ENCODE peak calls at places on chromosomes 13 and 19, in seven cellular contexts. L, W, G, M, J, A and U are unnamed samples.

GRCh38 chr13:109072505-109072904 is 443.1 kb downstream of the MYO16 start:
- DNase-seq in J (no peak), A (no peak), W (no peak), G (no peak), L (no peak), M (no peak), U (no peak)

GRCh38 chr13:101858869-101859268 is 406.4 kb downstream of the ITGBL1 start:
- DNase-seq in G (no peak), L (no peak), J (no peak), A (no peak), W (no peak), M (no peak), U (no peak)

GRCh38 chr13:31207630-31208549 is 8.1 kb downstream of the B3GLCT start:
- DNase-seq in L (peak; percentile 28), M (no peak), A (no peak), G (no peak), W (no peak), J (peak; percentile 68), U (no peak)

GRCh38 chr13:70043685-70044084 is 63.9 kb upstream of the ATXN8OS start:
- DNase-seq in L (no peak), M (no peak), G (no peak), J (no peak), A (no peak), W (no peak), U (no peak)

GRCh38 chr19:32258167-32258566 is 87.2 kb upstream of the ZNF507 start:
- DNase-seq in W (no peak), M (no peak), J (no peak), L (no peak), A (no peak), G (no peak), U (no peak)

GRCh38 chr19:40278361-40279045 is 6.6 kb downstream of the AKT2 start:
- DNase-seq in M (no peak), J (no peak), A (no peak), L (no peak), W (no peak), G (no peak), U (no peak)

GRCh38 chr13:108816381-108816780 is 187.0 kb downstream of the MYO16 start:
- DNase-seq in W (no peak), G (no peak), M (no peak), A (no peak), J (no peak), L (no peak), U (no peak)

GRCh38 chr19:14450168-14450874 is 17.2 kb downstream of the PKN1 start:
- DNase-seq in W (no peak), L (peak; percentile 37), G (no peak), J (no peak), A (peak; percentile 98), M (peak; percentile 46), U (peak; percentile 81)

GRCh38 chr19:4575267-4575793 is 15.8 kb upstream of the SEMA6B start:
- DNase-seq in L (peak; percentile 84), A (peak; percentile 95), M (no peak), G (no peak), J (peak; percentile 96), W (no peak), U (peak; percentile 59)

GRCh38 chr13:45166858-45167257 is 34.0 kb downstream of the KCTD4 start:
- DNase-seq in L (no peak), M (no peak), W (no peak), J (no peak), A (no peak), G (no peak), U (no peak)

DNA sequence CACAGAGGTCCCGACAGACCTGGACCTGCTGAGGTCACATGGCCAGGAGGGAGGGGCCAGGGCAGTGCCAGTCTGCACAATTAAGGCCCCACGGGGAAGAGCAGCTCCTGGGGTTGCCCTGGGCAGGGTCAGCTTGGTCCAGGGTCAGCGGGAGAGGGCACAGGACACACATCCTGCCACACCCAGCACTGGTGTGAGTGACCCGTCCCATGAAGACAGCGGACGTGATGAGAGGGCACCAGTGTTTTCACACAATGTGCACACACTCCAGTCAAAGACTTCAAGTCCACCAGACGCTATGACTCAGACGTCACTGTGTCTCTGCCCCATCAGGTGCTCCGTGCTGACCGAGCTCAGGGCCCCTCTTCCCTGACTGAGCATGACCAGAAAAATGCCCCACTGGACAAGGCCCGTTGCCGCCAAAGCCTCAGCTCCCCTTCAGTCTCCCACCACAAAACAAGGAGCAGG is 4.2 kb downstream of the TMEM259 start:
- DNase-seq in A (no peak), L (peak; percentile 70), W (no peak), J (peak; percentile 58), M (no peak), G (peak; percentile 78), U (no peak)
- H3K4me3 ChIP-seq in A (no peak overlapping the region), L (no peak overlapping the region), W (peak overlapping the region; percentile 25), J (peak overlapping the region; percentile 20), M (no peak overlapping the region), G (no peak overlapping the region), U (no peak overlapping the region)

DNA sequence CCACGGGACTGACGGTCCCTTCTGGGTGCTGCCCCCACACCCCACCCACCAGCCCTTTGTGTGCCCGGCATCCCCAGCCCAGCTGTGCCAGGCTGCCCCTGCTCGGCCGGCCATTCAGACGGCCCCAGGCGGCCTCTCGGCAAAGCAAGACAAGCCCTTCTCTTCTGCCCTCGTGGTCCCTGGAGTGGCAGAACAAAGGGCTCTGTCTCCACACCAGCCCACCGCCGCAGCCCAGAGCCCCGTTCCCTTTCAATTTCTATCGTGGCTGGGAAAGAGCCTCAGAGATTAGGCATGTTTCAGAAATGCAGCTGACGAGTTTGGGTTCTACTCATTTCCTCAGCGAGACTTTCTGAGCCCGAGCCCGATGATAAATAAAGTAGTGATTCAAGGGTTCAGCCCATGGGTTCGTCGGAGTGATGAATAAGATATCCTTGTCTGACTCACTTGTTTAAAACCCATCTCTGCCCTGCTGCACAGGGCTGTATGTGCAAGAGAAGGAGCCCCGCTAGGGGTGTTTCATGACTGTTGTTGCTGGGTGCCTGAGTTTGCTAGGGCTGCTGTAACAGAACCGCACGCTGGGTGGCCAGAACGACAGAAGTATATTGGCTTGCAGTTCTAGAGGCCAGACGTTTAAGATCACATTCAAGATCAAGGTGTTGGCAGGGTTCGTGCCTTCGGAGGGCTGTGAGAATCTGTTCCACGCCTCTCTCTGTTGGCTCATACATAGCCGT is 4.3 kb downstream of the MYO9B start:
- DNase-seq in G (peak; percentile 59), A (no peak), W (peak; percentile 87), J (peak; percentile 98), L (peak; percentile 80), M (peak; percentile 71), U (no peak)
- TF ChIP-seq CTCF in G (peak; percentile 48), A (no peak), W (peak; percentile 51), J (peak; percentile 82), L (peak; percentile 30), M (peak; percentile 20), U (no peak)

DNA sequence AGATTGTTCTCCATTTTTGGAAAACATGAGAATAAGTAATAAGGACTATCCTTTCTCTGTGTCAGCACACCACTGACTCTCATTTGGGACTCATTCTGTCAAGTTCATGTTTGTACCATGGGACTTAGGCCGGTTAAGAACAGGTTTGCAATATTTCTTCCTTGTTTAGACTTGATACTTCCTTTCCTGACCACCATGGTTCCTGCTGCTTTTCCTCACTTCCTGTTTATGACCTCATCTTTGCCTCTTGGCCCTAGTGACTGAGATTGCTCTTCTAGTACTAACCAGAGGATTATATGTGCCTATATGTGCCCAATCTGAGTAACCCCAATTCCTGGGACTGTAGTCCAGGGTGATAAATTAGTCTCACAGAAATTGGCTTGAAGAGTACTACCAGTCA is 32.5 kb upstream of the NDFIP2 start:
- DNase-seq in M (no peak), G (no peak), W (no peak), A (no peak), L (no peak), J (no peak), U (no peak)
- H3K4me3 ChIP-seq in M (no peak overlapping the region), G (no peak overlapping the region), W (no peak overlapping the region), A (no peak overlapping the region), L (no peak overlapping the region), J (no peak overlapping the region), U (no peak overlapping the region)

DNA sequence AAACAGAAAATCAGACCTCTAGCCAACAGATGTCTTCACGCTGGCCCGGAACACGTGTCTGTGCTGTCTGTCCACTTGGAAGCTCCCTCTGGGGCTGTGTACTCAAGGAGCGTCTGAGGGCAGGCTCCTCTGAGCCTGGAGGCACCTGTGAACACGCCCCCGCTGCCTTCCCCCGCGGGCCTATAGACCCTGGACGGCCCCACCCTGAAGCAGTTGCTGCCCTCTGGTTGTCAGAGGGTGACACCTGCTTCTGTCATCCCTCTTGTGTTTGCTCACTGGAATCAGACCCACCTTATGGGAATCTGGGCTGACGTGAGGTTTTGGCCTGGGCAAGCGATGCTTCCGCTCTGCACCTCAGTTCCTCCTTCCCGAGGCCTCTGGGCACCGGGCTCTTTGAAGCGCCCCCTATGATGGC is 19.2 kb downstream of the EPN1 start:
- DNase-seq in G (peak; percentile 79), A (no peak), W (no peak), L (no peak), J (no peak), M (no peak), U (peak; percentile 50)
- TF ChIP-seq CTCF in G (no peak), A (no peak), W (no peak), L (no peak), J (no peak), M (no peak), U (peak; percentile 34)

DNA sequence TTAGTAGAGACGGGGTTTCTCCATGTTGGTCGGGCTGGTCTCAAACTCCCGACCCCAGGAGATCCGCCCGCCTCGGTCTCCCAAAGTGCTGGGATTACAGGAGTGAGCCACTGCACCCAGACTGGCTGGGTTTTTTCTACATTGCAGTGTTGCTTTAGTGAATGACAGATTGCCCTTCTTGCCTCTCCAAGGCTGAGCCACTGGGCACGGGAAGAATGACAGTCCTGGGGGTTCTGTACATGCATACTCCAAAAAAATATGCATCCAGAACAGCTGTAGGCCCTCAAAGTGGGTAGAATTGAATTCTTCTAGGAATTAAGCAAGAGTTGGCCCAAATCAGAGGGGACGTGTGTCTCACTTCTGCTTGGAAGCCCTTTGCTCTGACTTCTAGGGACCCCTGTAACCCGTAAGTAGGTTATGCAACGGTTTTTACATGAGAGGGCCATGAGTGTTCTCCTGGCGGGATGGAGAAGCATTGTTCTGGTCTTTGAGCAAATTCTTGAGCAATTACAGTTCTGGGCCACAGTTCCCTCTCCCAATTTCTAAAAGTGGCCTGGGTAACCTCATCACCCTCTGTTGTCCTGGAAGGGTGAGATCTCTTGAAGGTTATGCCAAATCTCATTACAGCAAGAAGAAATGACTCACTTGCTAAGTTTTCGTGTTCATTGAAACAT is 3.6 kb downstream of the ACTN4 start:
- DNase-seq in J (peak; percentile 95), W (no peak), M (no peak), A (no peak), L (peak; percentile 6), G (no peak), U (no peak)
- H3K4me3 ChIP-seq in J (peak overlapping the region; percentile 96), W (peak overlapping the region; percentile 94), M (no peak overlapping the region), A (peak overlapping the region; percentile 99), L (peak overlapping the region; percentile 91), G (no peak overlapping the region), U (no peak overlapping the region)

GRCh38 chr19:35994868-35995654 is at the start of gene SDHAF1:
- DNase-seq in L (peak; percentile 97), A (peak; percentile 98), M (peak; percentile 96), J (peak; percentile 88), W (peak; percentile 98), G (peak; percentile 98), U (peak; percentile 97)
- TF ChIP-seq CTCF in L (no peak), A (peak; percentile 7), M (no peak), J (no peak), W (no peak), G (no peak), U (no peak)